ENCODE peak calls at places on chromosomes 16 and 17, in five cellular contexts. One of them, this sample, is unnamed.

GRCh38 chr17:64780096-64781012 is 118.2 kb upstream of the SMURF2 start:
- DNase-seq in foreskin melanocyte: no peak
- DNase-seq in ELR: peak
- DNase-seq in choroid plexus epithelial cell: no peak
- DNase-seq in adipocyte: peak
- DNase-seq in this sample: peak

GRCh38 chr17:31068291-31068690 is 26.5 kb upstream of the NF1 start:
- DNase-seq in foreskin melanocyte: peak
- DNase-seq in ELR: peak
- DNase-seq in choroid plexus epithelial cell: peak
- DNase-seq in adipocyte: peak
- DNase-seq in this sample: peak

GRCh38 chr17:1056761-1057160 is 59.8 kb downstream of the TIMM22 start:
- DNase-seq in foreskin melanocyte: no peak
- DNase-seq in ELR: no peak
- DNase-seq in choroid plexus epithelial cell: no peak
- DNase-seq in adipocyte: no peak
- DNase-seq in this sample: no peak

GRCh38 chr16:67562526-67562917 is at the start of gene CTCF:
- DNase-seq in foreskin melanocyte: peak
- DNase-seq in ELR: peak
- DNase-seq in choroid plexus epithelial cell: peak
- DNase-seq in adipocyte: peak
- DNase-seq in this sample: peak

GRCh38 chr16:89343501-89344291 is 126.2 kb downstream of the ZNF778 start:
- DNase-seq in foreskin melanocyte: no peak
- DNase-seq in ELR: peak
- DNase-seq in choroid plexus epithelial cell: no peak
- DNase-seq in adipocyte: peak
- DNase-seq in this sample: no peak

GRCh38 chr17:71966459-71967313 is 154.1 kb upstream of the SOX9 start:
- DNase-seq in foreskin melanocyte: no peak
- DNase-seq in ELR: no peak
- DNase-seq in choroid plexus epithelial cell: no peak
- DNase-seq in adipocyte: no peak
- DNase-seq in this sample: no peak

GRCh38 chr16:47477680-47478079 is 16.5 kb downstream of the PHKB start:
- DNase-seq in foreskin melanocyte: no peak
- DNase-seq in ELR: peak
- DNase-seq in choroid plexus epithelial cell: peak
- DNase-seq in adipocyte: no peak
- DNase-seq in this sample: peak

GRCh38 chr16:28130099-28131088 is 66.9 kb upstream of the GSG1L start:
- DNase-seq in foreskin melanocyte: no peak
- DNase-seq in ELR: no peak
- DNase-seq in choroid plexus epithelial cell: no peak
- DNase-seq in adipocyte: peak
- DNase-seq in this sample: no peak

GRCh38 chr17:9383828-9384227 is 191.8 kb downstream of the STX8 start:
- DNase-seq in foreskin melanocyte: no peak
- DNase-seq in ELR: no peak
- DNase-seq in choroid plexus epithelial cell: no peak
- DNase-seq in adipocyte: no peak
- DNase-seq in this sample: no peak